ENCODE peak calls at places on chromosomes 4 and X, in seven cellular contexts. One of them, this sample, is unnamed.

GRCh38 chrX:1807301-1807731 is 192.5 kb downstream of the ASMT start:
- DNase-seq in activated CD4-positive, alpha-beta T cell treated with anti-CD3 and anti-CD28 coated beads, Interleukin-2, amount 10 ng/mL, durations not matched to agents 7 days and 5 days: no peak
- DNase-seq in EL: peak
- DNase-seq in activated CD8-positive, alpha-beta memory T cell treated with anti-CD3 and anti-CD28 coated beads for 24 hours: no peak
- DNase-seq in HEK293T: peak
- DNase-seq in activated naive CD4-positive, alpha-beta T cell: no peak
- DNase-seq in psoas muscle: no peak
- DNase-seq in this sample: no peak

GRCh38 chr4:86500527-86500926 is 93.6 kb upstream of the PTPN13 start:
- DNase-seq in activated CD4-positive, alpha-beta T cell treated with anti-CD3 and anti-CD28 coated beads, Interleukin-2, amount 10 ng/mL, durations not matched to agents 7 days and 5 days: no peak
- DNase-seq in EL: peak
- DNase-seq in activated CD8-positive, alpha-beta memory T cell treated with anti-CD3 and anti-CD28 coated beads for 24 hours: no peak
- DNase-seq in HEK293T: no peak
- DNase-seq in activated naive CD4-positive, alpha-beta T cell: no peak
- DNase-seq in psoas muscle: no peak
- DNase-seq in this sample: no peak

GRCh38 chr4:7769936-7770674 is 169.6 kb downstream of the AFAP1 start:
- DNase-seq in activated CD4-positive, alpha-beta T cell treated with anti-CD3 and anti-CD28 coated beads, Interleukin-2, amount 10 ng/mL, durations not matched to agents 7 days and 5 days: peak
- DNase-seq in EL: no peak
- DNase-seq in activated CD8-positive, alpha-beta memory T cell treated with anti-CD3 and anti-CD28 coated beads for 24 hours: no peak
- DNase-seq in HEK293T: peak
- DNase-seq in activated naive CD4-positive, alpha-beta T cell: no peak
- DNase-seq in psoas muscle: no peak
- DNase-seq in this sample: no peak

GRCh38 chr4:109020861-109021260 is 258.0 kb upstream of the ETNPPL start:
- DNase-seq in activated CD4-positive, alpha-beta T cell treated with anti-CD3 and anti-CD28 coated beads, Interleukin-2, amount 10 ng/mL, durations not matched to agents 7 days and 5 days: no peak
- DNase-seq in EL: no peak
- DNase-seq in activated CD8-positive, alpha-beta memory T cell treated with anti-CD3 and anti-CD28 coated beads for 24 hours: no peak
- DNase-seq in HEK293T: no peak
- DNase-seq in activated naive CD4-positive, alpha-beta T cell: no peak
- DNase-seq in psoas muscle: no peak
- DNase-seq in this sample: no peak

GRCh38 chr4:154928640-154929257 is 147.7 kb downstream of the RBM46 start:
- DNase-seq in activated CD4-positive, alpha-beta T cell treated with anti-CD3 and anti-CD28 coated beads, Interleukin-2, amount 10 ng/mL, durations not matched to agents 7 days and 5 days: no peak
- DNase-seq in EL: peak
- DNase-seq in activated CD8-positive, alpha-beta memory T cell treated with anti-CD3 and anti-CD28 coated beads for 24 hours: no peak
- DNase-seq in HEK293T: peak
- DNase-seq in activated naive CD4-positive, alpha-beta T cell: no peak
- DNase-seq in psoas muscle: no peak
- DNase-seq in this sample: no peak

GRCh38 chrX:154457491-154458115 is 478 bp upstream of the PLXNA3 start:
- DNase-seq in activated CD4-positive, alpha-beta T cell treated with anti-CD3 and anti-CD28 coated beads, Interleukin-2, amount 10 ng/mL, durations not matched to agents 7 days and 5 days: peak
- DNase-seq in EL: peak
- DNase-seq in activated CD8-positive, alpha-beta memory T cell treated with anti-CD3 and anti-CD28 coated beads for 24 hours: no peak
- DNase-seq in HEK293T: peak
- DNase-seq in activated naive CD4-positive, alpha-beta T cell: peak
- DNase-seq in psoas muscle: no peak
- DNase-seq in this sample: peak

GRCh38 chr4:184387351-184387750 is 87.0 kb downstream of the IRF2 start:
- DNase-seq in activated CD4-positive, alpha-beta T cell treated with anti-CD3 and anti-CD28 coated beads, Interleukin-2, amount 10 ng/mL, durations not matched to agents 7 days and 5 days: no peak
- DNase-seq in EL: no peak
- DNase-seq in activated CD8-positive, alpha-beta memory T cell treated with anti-CD3 and anti-CD28 coated beads for 24 hours: no peak
- DNase-seq in HEK293T: no peak
- DNase-seq in activated naive CD4-positive, alpha-beta T cell: no peak
- DNase-seq in psoas muscle: no peak
- DNase-seq in this sample: no peak

GRCh38 chr4:120731561-120731960 is 191.0 kb downstream of the PRDM5 start:
- DNase-seq in activated CD4-positive, alpha-beta T cell treated with anti-CD3 and anti-CD28 coated beads, Interleukin-2, amount 10 ng/mL, durations not matched to agents 7 days and 5 days: no peak
- DNase-seq in EL: peak
- DNase-seq in activated CD8-positive, alpha-beta memory T cell treated with anti-CD3 and anti-CD28 coated beads for 24 hours: no peak
- DNase-seq in HEK293T: no peak
- DNase-seq in activated naive CD4-positive, alpha-beta T cell: no peak
- DNase-seq in psoas muscle: no peak
- DNase-seq in this sample: no peak

GRCh38 chrX:134374910-134375309 is 85.1 kb upstream of the HPRT1 start:
- DNase-seq in activated CD4-positive, alpha-beta T cell treated with anti-CD3 and anti-CD28 coated beads, Interleukin-2, amount 10 ng/mL, durations not matched to agents 7 days and 5 days: no peak
- DNase-seq in EL: no peak
- DNase-seq in activated CD8-positive, alpha-beta memory T cell treated with anti-CD3 and anti-CD28 coated beads for 24 hours: no peak
- DNase-seq in HEK293T: no peak
- DNase-seq in activated naive CD4-positive, alpha-beta T cell: no peak
- DNase-seq in psoas muscle: no peak
- DNase-seq in this sample: no peak

GRCh38 chrX:44974462-44974861 is 101.5 kb downstream of the KDM6A start:
- DNase-seq in activated CD4-positive, alpha-beta T cell treated with anti-CD3 and anti-CD28 coated beads, Interleukin-2, amount 10 ng/mL, durations not matched to agents 7 days and 5 days: no peak
- DNase-seq in EL: peak
- DNase-seq in activated CD8-positive, alpha-beta memory T cell treated with anti-CD3 and anti-CD28 coated beads for 24 hours: no peak
- DNase-seq in HEK293T: no peak
- DNase-seq in activated naive CD4-positive, alpha-beta T cell: no peak
- DNase-seq in psoas muscle: no peak
- DNase-seq in this sample: no peak

GRCh38 chr4:165877291-165877690 is 4.3 kb downstream of the TLL1 start:
- DNase-seq in activated CD4-positive, alpha-beta T cell treated with anti-CD3 and anti-CD28 coated beads, Interleukin-2, amount 10 ng/mL, durations not matched to agents 7 days and 5 days: no peak
- DNase-seq in EL: no peak
- DNase-seq in activated CD8-positive, alpha-beta memory T cell treated with anti-CD3 and anti-CD28 coated beads for 24 hours: no peak
- DNase-seq in HEK293T: no peak
- DNase-seq in activated naive CD4-positive, alpha-beta T cell: no peak
- DNase-seq in psoas muscle: no peak
- DNase-seq in this sample: no peak

GRCh38 chrX:140724337-140725105 is 15.0 kb downstream of the LINC00632 start:
- DNase-seq in activated CD4-positive, alpha-beta T cell treated with anti-CD3 and anti-CD28 coated beads, Interleukin-2, amount 10 ng/mL, durations not matched to agents 7 days and 5 days: no peak
- DNase-seq in EL: no peak
- DNase-seq in activated CD8-positive, alpha-beta memory T cell treated with anti-CD3 and anti-CD28 coated beads for 24 hours: no peak
- DNase-seq in HEK293T: no peak
- DNase-seq in activated naive CD4-positive, alpha-beta T cell: no peak
- DNase-seq in psoas muscle: no peak
- DNase-seq in this sample: no peak

GRCh38 chr4:167219090-167219489 is 15.2 kb downstream of the SPOCK3 start:
- DNase-seq in activated CD4-positive, alpha-beta T cell treated with anti-CD3 and anti-CD28 coated beads, Interleukin-2, amount 10 ng/mL, durations not matched to agents 7 days and 5 days: no peak
- DNase-seq in EL: no peak
- DNase-seq in activated CD8-positive, alpha-beta memory T cell treated with anti-CD3 and anti-CD28 coated beads for 24 hours: no peak
- DNase-seq in HEK293T: peak
- DNase-seq in activated naive CD4-positive, alpha-beta T cell: no peak
- DNase-seq in psoas muscle: no peak
- DNase-seq in this sample: no peak

GRCh38 chrX:46577116-46578005 is 3.8 kb downstream of the CHST7 start:
- DNase-seq in activated CD4-positive, alpha-beta T cell treated with anti-CD3 and anti-CD28 coated beads, Interleukin-2, amount 10 ng/mL, durations not matched to agents 7 days and 5 days: no peak
- DNase-seq in EL: peak
- DNase-seq in activated CD8-positive, alpha-beta memory T cell treated with anti-CD3 and anti-CD28 coated beads for 24 hours: no peak
- DNase-seq in HEK293T: no peak
- DNase-seq in activated naive CD4-positive, alpha-beta T cell: no peak
- DNase-seq in psoas muscle: no peak
- DNase-seq in this sample: no peak

GRCh38 chrX:143669395-143669794 is 33.5 kb upstream of the SLITRK4 start:
- DNase-seq in activated CD4-positive, alpha-beta T cell treated with anti-CD3 and anti-CD28 coated beads, Interleukin-2, amount 10 ng/mL, durations not matched to agents 7 days and 5 days: no peak
- DNase-seq in EL: no peak
- DNase-seq in activated CD8-positive, alpha-beta memory T cell treated with anti-CD3 and anti-CD28 coated beads for 24 hours: no peak
- DNase-seq in HEK293T: no peak
- DNase-seq in activated naive CD4-positive, alpha-beta T cell: no peak
- DNase-seq in psoas muscle: no peak
- DNase-seq in this sample: peak

GRCh38 chr4:2291705-2292651 is 30.1 kb upstream of the MXD4 start:
- DNase-seq in activated CD4-positive, alpha-beta T cell treated with anti-CD3 and anti-CD28 coated beads, Interleukin-2, amount 10 ng/mL, durations not matched to agents 7 days and 5 days: no peak
- DNase-seq in EL: no peak
- DNase-seq in activated CD8-positive, alpha-beta memory T cell treated with anti-CD3 and anti-CD28 coated beads for 24 hours: peak
- DNase-seq in HEK293T: no peak
- DNase-seq in activated naive CD4-positive, alpha-beta T cell: no peak
- DNase-seq in psoas muscle: peak
- DNase-seq in this sample: no peak